ENCODE peak calls at places on chromosomes 2 and 18, in ten cellular contexts. F, P, L, J, C, M, E, Y, K and B are unnamed samples.

GRCh38 chr2:175890636-175891242 is 111.3 kb downstream of the LNPK start:
- DNase-seq in F (no peak), J (no peak), K (no peak), C (no peak), M (no peak), E (no peak), P (no peak), Y (no peak), L (no peak), B (no peak)

GRCh38 chr18:43805646-43806194 is 528.4 kb upstream of the SYT4 start:
- DNase-seq in Y (no peak), K (no peak), J (no peak), E (peak; percentile 12), F (no peak), M (peak; percentile 22), C (peak; percentile 61), L (peak; percentile 21), P (no peak), B (no peak)

GRCh38 chr2:195318440-195319111 is 338.4 kb upstream of the SLC39A10 start:
- DNase-seq in C (peak; percentile 37), J (no peak), E (peak; percentile 63), M (peak; percentile 24), Y (no peak), L (peak; percentile 54), K (no peak), F (peak; percentile 37), P (peak; percentile 28), B (peak; percentile 48)

GRCh38 chr2:124339709-124340108 is 314.6 kb downstream of the CNTNAP5 start:
- DNase-seq in K (no peak), M (no peak), P (no peak), J (no peak), E (peak; percentile 41), Y (no peak), F (no peak), C (no peak), L (no peak), B (no peak)

GRCh38 chr2:173612354-173612753 is 257.7 kb downstream of the CDCA7 start:
- DNase-seq in C (no peak), E (no peak), P (no peak), Y (no peak), M (no peak), K (no peak), L (no peak), F (no peak), J (no peak), B (no peak)

GRCh38 chr2:220228310-220229006 is 601.0 kb downstream of the SLC4A3 start:
- DNase-seq in Y (no peak), L (no peak), E (peak; percentile 95), M (no peak), F (peak; percentile 99), K (no peak), C (peak; percentile 100), J (no peak), P (peak; percentile 60), B (no peak)

GRCh38 chr2:173657996-173658717 is 303.5 kb downstream of the CDCA7 start:
- DNase-seq in P (peak; percentile 82), L (no peak), J (no peak), M (no peak), C (peak; percentile 93), E (peak; percentile 94), K (no peak), Y (no peak), F (peak; percentile 97), B (no peak)

GRCh38 chr2:200812122-200813022 is 662 bp downstream of the BZW1 start:
- DNase-seq in M (peak; percentile 88), P (peak; percentile 53), F (peak; percentile 49), E (peak; percentile 72), Y (peak; percentile 53), C (peak; percentile 40), K (peak; percentile 81), L (peak; percentile 87), J (peak; percentile 70), B (peak; percentile 80)

GRCh38 chr2:105910497-105911238 is 166.0 kb downstream of the NCK2 start:
- DNase-seq in J (no peak), L (no peak), C (no peak), F (no peak), K (no peak), E (no peak), Y (no peak), P (no peak), M (no peak), B (no peak)

DNA sequence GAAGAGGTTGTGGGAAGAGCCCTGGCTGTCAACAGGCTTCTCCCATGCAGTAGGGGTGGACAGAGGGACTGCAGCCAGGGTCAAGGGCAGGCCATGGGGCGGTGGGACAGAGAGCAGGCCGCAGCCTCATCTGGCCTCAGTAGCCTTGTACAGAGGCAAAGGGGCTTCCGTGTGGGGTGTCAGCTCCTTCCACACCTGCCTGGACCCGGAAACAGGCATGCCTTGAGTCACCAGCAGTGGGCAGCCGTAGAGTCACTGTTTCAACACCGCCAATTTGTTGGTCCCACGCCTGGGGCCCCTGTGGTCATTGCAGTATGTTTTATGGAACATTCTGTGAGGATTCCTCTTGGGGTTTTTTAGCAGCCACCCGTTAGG is 173.0 kb downstream of the SMAD7 start:
- DNase-seq in E (peak; percentile 23), P (no peak), M (no peak), C (no peak), K (no peak), L (no peak), J (no peak), F (no peak), Y (no peak), B (no peak)
- H3K4me1 ChIP-seq in E (peaks cover 79% of the 10 kb centered on the region), P (peaks cover 10% of the 10 kb centered on the region), M (peaks cover 42% of the 10 kb centered on the region), C (peaks cover 43% of the 10 kb centered on the region), K (peaks cover 45% of the 10 kb centered on the region), L (peaks cover 6% of the 10 kb centered on the region), J (peaks cover 32% of the 10 kb centered on the region), F (peaks cover 44% of the 10 kb centered on the region), Y (no peaks in the 10 kb centered on the region), B (peaks cover 52% of the 10 kb centered on the region)

GRCh38 chr2:9319338-9319715 is 104.0 kb downstream of the ITGB1BP1 start:
- DNase-seq in Y (no peak), L (no peak), M (no peak), E (no peak), J (no peak), C (no peak), P (no peak), F (no peak), K (no peak), B (no peak)
- H3K27ac ChIP-seq in Y (no peak overlapping the region), L (no peak overlapping the region), M (peak overlapping the region; percentile 69), E (no peak overlapping the region), J (peak overlapping the region; percentile 64), C (no peak overlapping the region), P (no peak overlapping the region), F (no peak overlapping the region), K (peak overlapping the region; percentile 46), B (no peak overlapping the region)

DNA sequence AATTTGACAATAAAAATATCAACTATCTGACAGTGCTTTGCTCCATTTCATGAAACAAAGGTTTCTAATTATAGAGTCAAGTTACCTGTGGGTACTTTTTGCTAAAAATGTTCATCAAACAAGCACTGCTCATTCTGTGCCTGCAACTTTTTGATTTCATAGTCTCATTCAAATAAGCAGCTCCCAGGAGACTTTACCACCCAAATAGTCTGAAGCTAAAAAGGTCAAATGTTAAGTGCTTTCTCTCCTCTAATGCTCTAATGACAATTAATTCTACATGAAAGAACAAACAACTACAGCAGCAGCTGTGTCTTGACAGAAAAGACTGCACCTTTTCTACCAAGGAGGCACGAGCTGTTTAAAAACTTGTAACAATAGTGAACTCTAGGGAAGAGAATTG is 65.3 kb downstream of the CCDC93 start:
- DNase-seq in Y (no peak), P (no peak), L (no peak), K (no peak), M (no peak), J (no peak), F (no peak), C (no peak), E (no peak), B (no peak)
- H3K4me1 ChIP-seq in Y (no peaks in the 10 kb centered on the region), P (peaks cover under 1% of the 10 kb centered on the region), L (no peaks in the 10 kb centered on the region), K (no peaks in the 10 kb centered on the region), M (no peaks in the 10 kb centered on the region), J (no peaks in the 10 kb centered on the region), F (no peaks in the 10 kb centered on the region), C (no peaks in the 10 kb centered on the region), E (no peaks in the 10 kb centered on the region), B (no peaks in the 10 kb centered on the region)

DNA sequence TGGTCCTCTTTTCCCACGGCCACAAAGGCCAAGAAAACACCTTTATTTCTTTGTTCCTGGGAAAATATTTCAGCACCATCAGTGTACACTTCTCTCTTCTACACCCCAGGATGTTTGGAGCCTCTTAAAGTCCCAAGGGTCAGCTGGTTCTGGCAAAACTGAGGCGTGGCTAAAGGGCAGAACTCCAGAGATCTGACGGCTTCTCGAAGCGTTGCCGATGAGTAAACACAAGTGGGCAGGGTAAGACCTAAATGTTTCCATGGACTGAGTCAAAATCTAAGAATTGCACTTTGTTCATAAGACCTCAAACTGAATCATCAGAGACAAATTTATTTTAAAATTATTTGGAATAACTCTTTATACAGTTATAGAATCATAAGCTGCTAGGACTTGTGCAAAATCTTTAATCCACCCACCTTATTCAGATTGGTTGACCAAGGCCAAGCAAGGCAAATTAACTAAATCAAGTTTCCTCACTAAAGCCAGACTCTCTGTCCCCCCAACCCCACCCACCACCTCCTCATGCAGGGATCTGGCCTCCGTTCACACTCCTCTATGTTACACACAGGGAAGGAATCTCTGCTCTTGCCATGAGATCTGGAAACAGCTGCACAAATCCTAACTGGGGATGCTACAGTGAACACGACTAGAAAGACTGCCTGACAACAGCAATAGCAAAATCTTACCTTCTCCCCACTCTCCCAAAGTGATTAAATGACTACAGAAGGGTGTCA is 342.6 kb upstream of the KLHL29 start:
- DNase-seq in L (no peak), C (no peak), Y (no peak), F (no peak), P (no peak), J (no peak), E (no peak), M (no peak), K (no peak), B (peak; percentile 19)
- H3K27ac ChIP-seq in L (no peak overlapping the region), C (no peak overlapping the region), Y (no peak overlapping the region), F (no peak overlapping the region), P (no peak overlapping the region), J (no peak overlapping the region), E (no peak overlapping the region), M (no peak overlapping the region), K (no peak overlapping the region), B (no peak overlapping the region)